ENCODE peak calls at places on chromosome 11, in five cellular contexts. S, M, I, A and R are unnamed samples. For H3K4me1, the result is how much of the 10 kb centered on the place peaks cover.

GRCh38 chr11:45275823-45276222 is 10.3 kb downstream of the SYT13 start:
- DNase-seq in S (no peak), M (no peak), I (no peak), A (no peak), R (no peak)

GRCh38 chr11:67090717-67091116 is 28.3 kb upstream of the KDM2A start:
- DNase-seq in S (no peak), M (no peak), I (no peak), A (no peak), R (no peak)

GRCh38 chr11:129324533-129325175 is 51.0 kb upstream of the BARX2 start:
- DNase-seq in S (no peak), M (no peak), I (peak), A (no peak), R (no peak)

GRCh38 chr11:15801126-15801525 is 555.2 kb downstream of the SOX6 start:
- DNase-seq in S (no peak), M (no peak), I (no peak), A (no peak), R (no peak)

GRCh38 chr11:2507945-2508749 is 63.3 kb downstream of the KCNQ1 start:
- DNase-seq in S (no peak), M (no peak), I (no peak), A (no peak), R (no peak)

GRCh38 chr11:114886644-114887259 is 208.4 kb downstream of the NXPE2 start:
- DNase-seq in S (no peak), M (no peak), I (no peak), A (no peak), R (no peak)

GRCh38 chr11:65973439-65974110 is 12.0 kb downstream of the SART1 start:
- DNase-seq in S (no peak), M (no peak), I (no peak), A (no peak), R (no peak)

GRCh38 chr11:59295435-59295834 is 63.3 kb upstream of the OR5AN1 start:
- DNase-seq in S (no peak), M (no peak), I (no peak), A (no peak), R (no peak)

GRCh38 chr11:34915136-34916013 is 804 bp downstream of the APIP start:
- DNase-seq in S (no peak), M (peak), I (no peak), A (no peak), R (no peak)

GRCh38 chr11:29507381-29507780 is 509.4 kb downstream of the KCNA4 start:
- DNase-seq in S (no peak), M (no peak), I (no peak), A (no peak), R (no peak)

GRCh38 chr11:65623177-65623576 is 7.6 kb downstream of the PCNX3 start:
- DNase-seq in S (no peak), M (no peak), I (no peak), A (no peak), R (no peak)

GRCh38 chr11:83680351-83680750 is 394.2 kb upstream of the CCDC90B start:
- DNase-seq in S (peak), M (no peak), I (no peak), A (no peak), R (no peak)

GRCh38 chr11:132941024-132941646 is 591.2 kb downstream of the OPCML start:
- DNase-seq in S (peak), M (peak), I (no peak), A (no peak), R (no peak)
- TF ChIP-seq MAX in S (no peak), M (no peak), I (no peak), A (no peak), R (no peak)

GRCh38 chr11:11038339-11039248 is 180.7 kb upstream of the ZBED5 start:
- DNase-seq in S (no peak), M (no peak), I (no peak), A (no peak), R (no peak)
- H3K4me1 ChIP-seq in S (under half), M (under half), I (under half), A (under half), R (under half)

DNA sequence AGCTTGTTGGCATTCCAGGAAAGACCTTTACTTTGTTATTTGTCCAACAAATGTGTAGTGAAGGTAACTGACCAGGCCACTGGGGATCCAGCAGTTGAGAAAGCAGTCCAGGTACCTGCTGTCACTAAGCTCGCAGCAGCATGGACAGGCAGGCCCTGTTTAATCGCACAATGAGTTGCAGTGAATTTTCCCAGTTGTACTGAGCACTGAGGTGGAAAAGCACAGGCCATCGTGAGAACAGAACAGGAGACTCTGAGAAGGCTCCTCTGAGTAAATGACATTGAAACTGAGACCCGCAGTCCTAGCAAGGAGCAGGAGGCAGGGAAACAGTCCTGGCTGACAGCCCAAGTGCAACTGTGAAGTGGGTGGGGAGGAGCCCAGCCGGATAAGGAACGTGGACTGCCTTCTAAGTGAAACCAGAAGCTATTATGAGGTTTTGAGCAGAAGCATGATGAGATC is 39.8 kb upstream of the CDON start:
- DNase-seq in S (peak), M (peak), I (peak), A (peak), R (no peak)
- TF ChIP-seq ZBTB33 in S (no peak), M (no peak), I (no peak), A (no peak), R (no peak)

DNA sequence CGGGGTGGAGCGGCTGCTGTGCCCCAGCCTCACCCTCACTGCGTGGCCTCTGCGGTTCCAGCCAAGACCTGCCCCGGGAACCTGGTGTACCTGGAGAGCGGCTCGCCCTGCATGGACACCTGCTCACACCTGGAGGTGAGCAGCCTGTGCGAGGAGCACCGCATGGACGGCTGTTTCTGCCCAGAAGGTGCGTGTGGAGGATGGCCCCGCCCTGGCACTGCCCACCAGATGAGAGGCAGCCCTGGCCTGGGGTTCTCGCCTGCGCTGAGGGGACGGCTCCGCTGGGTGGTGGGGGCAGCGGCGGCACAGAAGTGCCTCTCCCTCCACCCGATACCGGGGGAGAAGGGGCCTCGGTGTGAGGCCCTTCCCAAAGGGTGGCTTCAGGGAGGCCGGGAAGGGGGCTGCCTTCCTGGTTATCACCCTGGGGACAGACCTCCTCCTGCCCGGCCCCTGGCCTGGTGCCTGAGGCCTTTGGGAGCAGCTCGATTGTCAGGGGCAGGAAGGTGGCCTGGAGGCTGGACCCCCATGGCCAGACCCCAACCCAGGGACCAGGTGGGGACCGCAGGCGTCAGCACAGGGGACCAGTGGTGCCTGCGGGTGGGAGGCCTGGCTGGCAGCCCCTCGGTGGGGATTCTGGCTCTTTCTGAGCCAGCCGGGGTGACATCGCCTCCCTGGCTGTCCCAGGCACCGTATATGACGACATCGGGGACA is 7.1 kb downstream of the MUC2 start:
- DNase-seq in S (no peak), M (no peak), I (no peak), A (no peak), R (no peak)
- TF ChIP-seq MAX in S (no peak), M (no peak), I (no peak), A (no peak), R (no peak)

GRCh38 chr11:121589946-121590537 is 137.3 kb upstream of the SORL1-AS1 start:
- DNase-seq in S (no peak), M (no peak), I (no peak), A (peak), R (no peak)
- H3K4me1 ChIP-seq in S (under half), M (under half), I (under half), A (under half), R (under half)

DNA sequence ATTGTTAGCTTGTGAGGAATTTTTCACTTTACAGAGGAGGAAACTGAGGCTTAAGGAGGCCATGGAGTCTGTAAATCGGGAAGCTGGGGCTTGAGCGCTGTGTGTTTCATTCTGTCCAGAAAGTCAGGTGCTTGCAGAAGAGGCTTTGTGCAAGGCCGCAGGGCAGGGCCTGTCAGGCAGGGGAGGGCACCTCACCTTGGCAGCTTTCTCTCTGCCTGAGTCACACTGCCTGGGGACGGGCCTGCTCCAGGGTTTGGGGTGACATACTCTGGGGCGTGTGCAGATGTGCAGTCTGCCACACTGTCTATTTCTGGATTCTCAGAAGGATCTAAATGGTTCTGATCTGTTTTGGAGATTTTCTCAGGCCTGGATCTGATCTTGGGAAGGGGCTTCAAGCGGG is 8.4 kb downstream of the INCENP start:
- DNase-seq in S (peak), M (no peak), I (no peak), A (no peak), R (no peak)
- TF ChIP-seq ZBTB33 in S (no peak), M (no peak), I (no peak), A (no peak), R (no peak)